ENCODE peak calls at places on chromosomes 4 and X, in six cellular contexts. R is activated CD4-positive, alpha-beta T cell treated with anti-CD3 and anti-CD28 coated beads, Interleukin-2, amount 10 ng/mL, durations not matched to agents 7 days and 5 days; N is SJCRH30; U is SW 1271; H is GM19239; Q is RPMI8226. O is an unnamed sample.

GRCh38 chrX:69130448-69130847 is 34.8 kb downstream of the PJA1 start:
- DNase-seq in R (no peak), N (no peak), U (no peak), H (no peak), Q (no peak), O (no peak)

GRCh38 chr4:7397206-7398103 is 37.3 kb downstream of the PSAPL1 start:
- DNase-seq in R (no peak), N (peak), U (no peak), H (no peak), Q (no peak), O (no peak)

GRCh38 chr4:16897991-16898827 is at the start of gene LDB2:
- DNase-seq in R (no peak), N (no peak), U (no peak), H (no peak), Q (no peak), O (peak)

GRCh38 chr4:125041372-125041930 is 273.3 kb upstream of the FAT4 start:
- DNase-seq in R (no peak), N (no peak), U (no peak), H (no peak), Q (no peak), O (peak)

GRCh38 chrX:100083146-100083715 is 326.8 kb downstream of the PCDH19 start:
- DNase-seq in R (no peak), N (no peak), U (no peak), H (no peak), Q (no peak), O (no peak)

GRCh38 chrX:103704863-103705262 is 5.8 kb upstream of the TMEM31 start:
- DNase-seq in R (no peak), N (no peak), U (no peak), H (no peak), Q (no peak), O (no peak)

GRCh38 chrX:9647475-9647874 is 118.2 kb downstream of the GPR143 start:
- DNase-seq in R (no peak), N (no peak), U (no peak), H (no peak), Q (no peak), O (no peak)

GRCh38 chr4:121950680-121951569 is 935 bp downstream of the TRPC3 start:
- DNase-seq in R (peak), N (peak), U (no peak), H (peak), Q (no peak), O (peak)

GRCh38 chr4:185792384-185793146 is 19.4 kb downstream of the SORBS2 start:
- DNase-seq in R (no peak), N (peak), U (peak), H (no peak), Q (no peak), O (peak)

GRCh38 chr4:5165419-5166369 is 114.4 kb downstream of the STK32B start:
- DNase-seq in R (no peak), N (peak), U (no peak), H (no peak), Q (no peak), O (peak)

GRCh38 chr4:87527446-87528240 is 1.5 kb downstream of the SPARCL1 start:
- DNase-seq in R (no peak), N (no peak), U (no peak), H (no peak), Q (no peak), O (no peak)

GRCh38 chrX:108070891-108071290 is 20.5 kb downstream of the PSMD10 start:
- DNase-seq in R (no peak), N (peak), U (no peak), H (no peak), Q (no peak), O (no peak)

GRCh38 chr4:26484032-26484515 is 6.2 kb downstream of the CCKAR start:
- DNase-seq in R (no peak), N (no peak), U (no peak), H (no peak), Q (no peak), O (peak)

GRCh38 chr4:105971032-105971431 is 75.8 kb downstream of the NPNT start:
- DNase-seq in R (no peak), N (no peak), U (no peak), H (no peak), Q (no peak), O (no peak)

GRCh38 chr4:25938251-25939186 is 24.5 kb downstream of the SMIM20 start:
- DNase-seq in R (no peak), N (peak), U (no peak), H (peak), Q (no peak), O (no peak)

O was measured in cardiac muscle cell.